ENCODE peak calls at places on chromosomes 7 and 10, in nine cellular contexts. H is EH; D is CD4-positive, CD25-positive, alpha-beta regulatory T cell; L is left ventricle myocardium superior; O is DMS79; N is RWPE1; S is C1 segment of cervical spinal cord; A is CD4-positive, alpha-beta T cell; K is fibroblast of mammary gland. W is an unnamed sample.

GRCh38 chr10:22599048-22599561 is 115.3 kb downstream of the PIP4K2A start:
- DNase-seq in D (no peak), O (no peak), L (no peak), N (peak), H (peak), S (no peak), K (peak), A (no peak), W (no peak)

GRCh38 chr10:119517235-119518141 is 25.0 kb downstream of the RGS10 start:
- DNase-seq in A (peak), L (no peak), H (peak), O (no peak), K (peak), D (peak), N (no peak), S (no peak), W (no peak)

GRCh38 chr10:34764347-34764991 is 50.6 kb downstream of the PARD3 start:
- DNase-seq in K (no peak), N (no peak), D (no peak), L (no peak), A (no peak), O (no peak), H (no peak), S (no peak), W (no peak)

GRCh38 chr10:80197972-80198591 is 7.3 kb downstream of the ANXA11 start:
- DNase-seq in N (no peak), O (no peak), L (no peak), D (no peak), A (no peak), H (no peak), K (no peak), S (no peak), W (no peak)

GRCh38 chr7:40572810-40573470 is 438.1 kb downstream of the SUGCT start:
- DNase-seq in H (peak), O (no peak), D (no peak), N (no peak), L (no peak), A (no peak), K (peak), S (no peak), W (no peak)

GRCh38 chr7:69893915-69894314 is 295.6 kb downstream of the AUTS2 start:
- DNase-seq in H (no peak), D (no peak), S (no peak), N (no peak), L (no peak), A (no peak), K (peak), O (no peak), W (no peak)

GRCh38 chr7:112018305-112019030 is 187.7 kb downstream of the DOCK4 start:
- DNase-seq in L (no peak), N (no peak), S (no peak), A (no peak), O (no peak), H (no peak), D (no peak), K (peak), W (no peak)

GRCh38 chr10:70784476-70784875 is 701 bp downstream of the TBATA start:
- DNase-seq in H (peak), S (no peak), O (no peak), L (no peak), K (no peak), D (no peak), A (no peak), N (no peak), W (no peak)

GRCh38 chr7:1142051-1142635 is 17.9 kb downstream of the ZFAND2A start:
- DNase-seq in H (peak), L (no peak), K (peak), D (no peak), N (no peak), S (no peak), O (no peak), A (no peak), W (no peak)

GRCh38 chr7:44272456-44272855 is 52.9 kb downstream of the CAMK2B start:
- DNase-seq in N (no peak), D (no peak), K (no peak), H (no peak), L (peak), S (no peak), O (no peak), A (no peak), W (no peak)

GRCh38 chr7:35734001-35734483 is 39.1 kb upstream of the HERPUD2 start:
- DNase-seq in N (no peak), O (no peak), K (no peak), D (no peak), L (no peak), A (no peak), S (no peak), H (no peak), W (no peak)

GRCh38 chr7:134757938-134758337 is 21.5 kb upstream of the CALD1 start:
- DNase-seq in H (peak), A (no peak), S (no peak), L (no peak), N (no peak), D (no peak), K (peak), O (no peak), W (no peak)

GRCh38 chr7:49432245-49432644 is 341.2 kb upstream of the VWC2 start:
- DNase-seq in S (no peak), O (no peak), L (no peak), A (no peak), N (no peak), K (no peak), H (no peak), D (no peak), W (no peak)

GRCh38 chr10:51092402-51092801 is 18.1 kb downstream of the PRKG1 start:
- DNase-seq in K (peak), A (no peak), H (peak), L (peak), D (no peak), N (no peak), O (no peak), S (peak), W (no peak)

W was measured in SW 1271.